ENCODE peak calls at places on chromosomes 3 and 15, in five cellular contexts. Z is left ventricle myocardium inferior, V is fibroblast of lung, M is DND-41, F is tibial artery. W is an unnamed sample.

GRCh38 chr3:128788268-128788869 is 62.4 kb downstream of the RAB7A start:
- DNase-seq in V (no peak), Z (no peak), M (no peak), F (no peak), W (no peak)

GRCh38 chr15:73926191-73927002 is at the start of gene LOXL1:
- DNase-seq in V (peak; percentile 90), Z (peak; percentile 79), M (no peak), F (peak; percentile 82), W (no peak)

GRCh38 chr3:113678773-113679172 is 17.7 kb downstream of the USF3 start:
- DNase-seq in F (no peak), M (no peak), Z (no peak), V (no peak), W (no peak)

GRCh38 chr15:101539930-101540329 is 50.4 kb upstream of the PCSK6 start:
- DNase-seq in V (no peak), F (no peak), Z (no peak), M (no peak), W (no peak)

GRCh38 chr3:23258110-23258509 is 55.0 kb downstream of the UBE2E2 start:
- DNase-seq in Z (no peak), M (no peak), V (peak; percentile 30), F (no peak), W (no peak)

GRCh38 chr15:64619880-64620839 is 155.2 kb downstream of the RBPMS2 start:
- DNase-seq in M (no peak), Z (no peak), F (no peak), V (peak; percentile 38), W (no peak)

GRCh38 chr15:63080638-63081250 is 38.2 kb downstream of the TPM1 start:
- DNase-seq in M (no peak), F (no peak), Z (peak; percentile 43), V (no peak), W (no peak)

GRCh38 chr3:160038862-160039562 is 50.4 kb downstream of the IL12A start:
- DNase-seq in Z (no peak), M (no peak), V (no peak), F (peak; percentile 21), W (no peak)

GRCh38 chr3:190926619-190927018 is 64.1 kb upstream of the GMNC start:
- DNase-seq in Z (no peak), F (no peak), V (no peak), M (no peak), W (no peak)

GRCh38 chr3:179299316-179299715 is 23.5 kb upstream of the ZNF639 start:
- DNase-seq in M (no peak), Z (no peak), V (no peak), F (no peak), W (no peak)

GRCh38 chr3:109927161-109927560 is 589.8 kb upstream of the DPPA4 start:
- DNase-seq in M (no peak), F (no peak), V (peak; percentile 94), Z (no peak), W (no peak)

GRCh38 chr15:28018291-28019044 is 80.6 kb downstream of the OCA2 start:
- DNase-seq in Z (no peak), M (no peak), F (no peak), V (no peak), W (no peak)

GRCh38 chr3:127888564-127889107 is 26.4 kb upstream of the KBTBD12 start:
- DNase-seq in F (peak; percentile 42), V (no peak), Z (peak; percentile 26), M (no peak), W (no peak)

GRCh38 chr3:58804914-58805313 is 138.3 kb upstream of the FAM3D start:
- DNase-seq in F (no peak), M (no peak), Z (no peak), V (no peak), W (no peak)

GRCh38 chr3:12965999-12966846 is 107.0 kb downstream of the IQSEC1 start:
- DNase-seq in Z (no peak), V (no peak), M (peak; percentile 34), F (no peak), W (no peak)

GRCh38 chr3:112605285-112605684 is 35.7 kb downstream of the CCDC80 start:
- DNase-seq in Z (no peak), V (peak; percentile 95), M (no peak), F (no peak), W (no peak)

GRCh38 chr3:12556243-12556722 is 604 bp upstream of the MKRN2 start:
- DNase-seq in V (no peak), Z (no peak), M (no peak), F (no peak), W (no peak)

GRCh38 chr15:31042731-31043130 is 51.3 kb upstream of the MTMR10 start:
- DNase-seq in Z (no peak), V (no peak), F (no peak), M (no peak), W (no peak)

GRCh38 chr3:188712257-188712924 is 459.4 kb upstream of the TPRG1 start:
- DNase-seq in Z (no peak), V (peak; percentile 93), F (no peak), M (no peak), W (no peak)

GRCh38 chr3:56952846-56953245 is 107.6 kb upstream of the SPATA12 start:
- DNase-seq in M (no peak), Z (no peak), V (no peak), F (no peak), W (no peak)

GRCh38 chr3:109143646-109144045 is 7.1 kb downstream of the C3orf85 start:
- DNase-seq in M (no peak), V (no peak), F (no peak), Z (no peak), W (no peak)

DNA sequence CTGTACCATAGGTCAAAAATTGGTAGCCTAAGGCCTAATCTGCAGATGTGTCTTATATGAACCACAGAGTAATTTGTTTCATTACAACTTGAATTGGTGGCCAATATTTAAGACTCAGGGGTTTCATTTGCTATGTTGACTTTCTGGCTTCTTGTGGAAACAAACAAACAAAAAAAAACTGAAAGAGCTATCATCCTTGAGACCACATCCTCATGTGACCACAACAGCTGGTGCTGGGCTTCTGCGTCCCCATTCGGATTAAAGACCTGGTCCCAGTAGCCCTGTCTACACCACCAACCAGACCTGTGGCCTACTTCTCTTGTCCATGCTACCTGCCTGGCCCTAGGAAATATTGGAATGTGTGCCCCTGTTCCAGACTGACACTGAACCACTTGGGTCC is 61.7 kb downstream of the STRIT1 start:
- DNase-seq in V (no peak), F (no peak), M (no peak), Z (no peak), W (no peak)
- H3K27ac ChIP-seq in V (no peak overlapping the region), F (peak overlapping the region; percentile 77), M (no peak overlapping the region), Z (peak overlapping the region; percentile 85), W (no peak overlapping the region)

DNA sequence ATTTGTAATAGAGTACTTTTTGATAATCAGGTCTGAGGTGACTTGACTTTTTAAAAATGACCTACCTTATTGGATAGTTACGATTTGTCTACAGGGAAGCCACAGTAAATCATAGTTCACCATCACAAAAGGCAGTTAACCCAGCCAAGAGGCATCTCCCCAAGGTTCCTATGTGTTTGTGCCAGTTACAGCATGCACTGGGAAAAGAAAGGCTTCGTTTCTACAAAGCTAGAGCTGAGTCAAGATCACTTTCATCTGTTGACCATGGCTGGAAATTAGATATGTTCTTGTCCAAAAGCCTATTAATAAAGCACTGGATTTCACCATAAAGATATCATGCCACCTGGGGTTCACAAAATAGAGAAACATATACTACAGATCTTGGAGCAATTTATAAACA is 139.9 kb downstream of the GREM1 start:
- DNase-seq in M (no peak), Z (no peak), V (no peak), F (no peak), W (no peak)
- H3K27ac ChIP-seq in M (no peak overlapping the region), Z (no peak overlapping the region), V (peak overlapping the region; percentile 16), F (no peak overlapping the region), W (no peak overlapping the region)

GRCh38 chr3:125191730-125192129 is 20.8 kb downstream of the SLC12A8 start:
- DNase-seq in M (no peak), V (no peak), F (no peak), Z (no peak), W (no peak)

GRCh38 chr3:125191256-125191655 is 21.3 kb downstream of the SLC12A8 start:
- DNase-seq in F (no peak), M (no peak), Z (no peak), V (peak; percentile 31), W (no peak)

GRCh38 chr3:125192190-125193035 is 20.1 kb downstream of the SLC12A8 start:
- DNase-seq in F (no peak), Z (no peak), V (no peak), M (no peak), W (no peak)

GRCh38 chr3:125194849-125195601 is 17.5 kb downstream of the SLC12A8 start:
- DNase-seq in M (no peak), Z (no peak), F (no peak), V (peak; percentile 89), W (no peak)

GRCh38 chr3:125194061-125194848 is 18.3 kb downstream of the SLC12A8 start:
- DNase-seq in M (no peak), V (peak; percentile 6), F (no peak), Z (no peak), W (no peak)
- H3K27ac ChIP-seq in M (no peak overlapping the region), V (no peak overlapping the region), F (no peak overlapping the region), Z (no peak overlapping the region), W (no peak overlapping the region)

GRCh38 chr15:79035111-79035601 is 55.4 kb downstream of the RASGRF1 start:
- DNase-seq in F (no peak), V (no peak), M (no peak), Z (no peak), W (no peak)

GRCh38 chr15:79032656-79033055 is 57.9 kb downstream of the RASGRF1 start:
- DNase-seq in Z (no peak), M (no peak), F (no peak), V (no peak), W (no peak)

GRCh38 chr15:79035814-79036213 is 54.8 kb downstream of the RASGRF1 start:
- DNase-seq in V (no peak), Z (no peak), M (no peak), F (no peak), W (no peak)

GRCh38 chr15:79036323-79036722 is 54.3 kb downstream of the RASGRF1 start:
- DNase-seq in M (no peak), F (no peak), V (no peak), Z (no peak), W (no peak)

DNA sequence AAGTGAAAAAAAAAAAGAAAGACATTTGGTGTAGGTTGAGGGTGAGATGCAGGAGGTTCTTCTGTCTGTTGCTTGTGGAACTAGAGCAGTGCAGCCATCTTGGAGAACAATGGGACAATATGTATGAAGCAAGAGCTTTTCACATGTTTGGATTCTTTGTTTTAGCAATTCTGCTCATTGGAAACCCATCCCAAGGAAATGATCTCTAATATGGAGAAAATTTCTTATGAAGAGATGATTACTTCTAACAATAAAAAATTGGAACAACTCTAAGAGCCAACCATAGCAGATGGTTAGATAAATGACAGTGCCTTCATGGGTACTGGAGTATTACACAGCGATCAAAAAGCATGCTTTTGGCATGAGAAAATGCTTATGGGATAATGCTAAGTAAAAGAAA is 56.3 kb downstream of the RASGRF1 start:
- DNase-seq in V (no peak), M (no peak), Z (no peak), F (no peak), W (no peak)
- H3K27ac ChIP-seq in V (no peak overlapping the region), M (no peak overlapping the region), Z (no peak overlapping the region), F (no peak overlapping the region), W (no peak overlapping the region)

W was measured in iPS DF 6.9.